ENCODE peak calls at places on chromosomes 11 and 22, in seven cellular contexts. H, T, I, U, W, X and J are unnamed samples.

GRCh38 chr11:57480409-57481137 is 20.2 kb downstream of the RTN4RL2 start:
- DNase-seq in H (peak), T (peak), I (peak), U (peak), W (peak), X (peak), J (no peak)

GRCh38 chr22:37623075-37624016 is 14.7 kb downstream of the GGA1 start:
- DNase-seq in H (peak), T (peak), I (peak), U (peak), W (peak), X (peak), J (peak)

GRCh38 chr11:46277623-46278386 is at the start of gene CREB3L1:
- DNase-seq in H (no peak), T (no peak), I (no peak), U (no peak), W (peak), X (peak), J (no peak)

GRCh38 chr11:83836883-83837654 is 550.9 kb upstream of the CCDC90B start:
- DNase-seq in H (peak), T (peak), I (peak), U (peak), W (peak), X (peak), J (peak)

GRCh38 chr22:38868886-38869381 is 3.1 kb downstream of the CBX6 start:
- DNase-seq in H (peak), T (peak), I (peak), U (peak), W (peak), X (peak), J (peak)

GRCh38 chr22:20429254-20430100 is 8.1 kb downstream of the SCARF2 start:
- DNase-seq in H (peak), T (peak), I (no peak), U (no peak), W (peak), X (peak), J (peak)

GRCh38 chr11:12113294-12113693 is 2.9 kb downstream of the MICAL2 start:
- DNase-seq in H (no peak), T (no peak), I (peak), U (no peak), W (no peak), X (no peak), J (no peak)

GRCh38 chr11:77619576-77620198 is 17.9 kb downstream of the CLNS1A start:
- DNase-seq in H (peak), T (peak), I (peak), U (peak), W (no peak), X (no peak), J (peak)

GRCh38 chr22:22709719-22710445 is 65.5 kb downstream of the GGTLC2 start:
- DNase-seq in H (peak), T (no peak), I (no peak), U (no peak), W (peak), X (peak), J (no peak)

GRCh38 chr22:28978158-28978557 is 83.5 kb downstream of the C22orf31 start:
- DNase-seq in H (no peak), T (peak), I (peak), U (peak), W (no peak), X (no peak), J (no peak)

GRCh38 chr11:105910095-105910715 is 111.8 kb downstream of the MSANTD4 start:
- DNase-seq in H (no peak), T (peak), I (peak), U (peak), W (no peak), X (no peak), J (no peak)

GRCh38 chr22:22942511-22943329 is 55.1 kb downstream of the IGLL5 start:
- DNase-seq in H (peak), T (peak), I (peak), U (peak), W (peak), X (peak), J (peak)

GRCh38 chr11:2778630-2779498 is 79.1 kb upstream of the KCNQ1OT1 start:
- DNase-seq in H (no peak), T (peak), I (peak), U (peak), W (peak), X (peak), J (no peak)

GRCh38 chr11:28585007-28585406 is 476.8 kb downstream of the METTL15 start:
- DNase-seq in H (no peak), T (no peak), I (peak), U (peak), W (no peak), X (no peak), J (no peak)

GRCh38 chr11:35487532-35488078 is 37.8 kb downstream of the PAMR1 start:
- DNase-seq in H (peak), T (peak), I (peak), U (peak), W (peak), X (peak), J (peak)

GRCh38 chr11:120424185-120424969 is 87.2 kb upstream of the GRIK4 start:
- DNase-seq in H (no peak), T (no peak), I (peak), U (no peak), W (no peak), X (no peak), J (no peak)

GRCh38 chr11:75499423-75500305 is 26.1 kb downstream of the GDPD5 start:
- DNase-seq in H (peak), T (peak), I (peak), U (peak), W (no peak), X (no peak), J (no peak)

GRCh38 chr11:65089621-65090020 is 5.6 kb downstream of the ZFPL1 start:
- DNase-seq in H (no peak), T (no peak), I (no peak), U (no peak), W (no peak), X (no peak), J (no peak)

GRCh38 chr22:48740731-48741405 is 1086.8 kb downstream of the BRD1 start:
- DNase-seq in H (no peak), T (no peak), I (no peak), U (no peak), W (no peak), X (peak), J (no peak)

GRCh38 chr11:69524291-69524882 is 42.9 kb downstream of the LINC01488 start:
- DNase-seq in H (peak), T (no peak), I (peak), U (peak), W (peak), X (no peak), J (no peak)

GRCh38 chr11:78256962-78257361 is 68.2 kb downstream of the USP35 start:
- DNase-seq in H (peak), T (no peak), I (peak), U (peak), W (no peak), X (no peak), J (no peak)

GRCh38 chr11:11351042-11351586 is 1.9 kb downstream of the CSNK2A3 start:
- DNase-seq in H (no peak), T (peak), I (no peak), U (peak), W (no peak), X (no peak), J (no peak)

GRCh38 chr11:120830092-120830491 is 193.8 kb upstream of the TBCEL start:
- DNase-seq in H (no peak), T (no peak), I (no peak), U (no peak), W (no peak), X (no peak), J (no peak)

GRCh38 chr22:20036119-20036518 is 15.2 kb downstream of the TANGO2 start:
- DNase-seq in H (no peak), T (no peak), I (no peak), U (no peak), W (no peak), X (no peak), J (no peak)

GRCh38 chr22:18024276-18024939 is at the start of gene MICAL3:
- DNase-seq in H (peak), T (peak), I (peak), U (peak), W (peak), X (peak), J (peak)

GRCh38 chr22:42862045-42862734 is 5.1 kb upstream of the ARFGAP3 start:
- DNase-seq in H (no peak), T (peak), I (peak), U (peak), W (no peak), X (no peak), J (no peak)

GRCh38 chr11:128022761-128023160 is 564.6 kb downstream of the ETS1 start:
- DNase-seq in H (no peak), T (no peak), I (no peak), U (no peak), W (no peak), X (no peak), J (no peak)
- H2AK5ac ChIP-seq in H (no peak), T (no peak), I (no peak), U (no peak), W (no peak), X (no peak), J (no peak)

GRCh38 chr11:126461996-126462395 is 106.5 kb downstream of the ST3GAL4 start:
- DNase-seq in H (no peak), T (no peak), I (no peak), U (no peak), W (no peak), X (no peak), J (no peak)

GRCh38 chr11:126460417-126461095 is 105.1 kb downstream of the ST3GAL4 start:
- DNase-seq in H (no peak), T (no peak), I (no peak), U (no peak), W (no peak), X (no peak), J (no peak)

GRCh38 chr11:126461096-126461440 is 105.6 kb downstream of the ST3GAL4 start:
- DNase-seq in H (no peak), T (no peak), I (no peak), U (no peak), W (no peak), X (no peak), J (no peak)

GRCh38 chr11:126464796-126465195 is 109.3 kb downstream of the ST3GAL4 start:
- DNase-seq in H (no peak), T (no peak), I (no peak), U (no peak), W (no peak), X (no peak), J (no peak)

GRCh38 chr11:126462422-126462821 is 106.9 kb downstream of the ST3GAL4 start:
- DNase-seq in H (no peak), T (no peak), I (no peak), U (no peak), W (no peak), X (no peak), J (no peak)
- H2AK5ac ChIP-seq in H (no peak), T (no peak), I (no peak), U (no peak), W (no peak), X (no peak), J (no peak)

GRCh38 chr11:132471491-132471890 is 1060.8 kb downstream of the OPCML start:
- DNase-seq in H (no peak), T (no peak), I (no peak), U (no peak), W (no peak), X (no peak), J (no peak)
- H2AK5ac ChIP-seq in H (no peak), T (no peak), I (no peak), U (no peak), W (no peak), X (no peak), J (no peak)

DNA sequence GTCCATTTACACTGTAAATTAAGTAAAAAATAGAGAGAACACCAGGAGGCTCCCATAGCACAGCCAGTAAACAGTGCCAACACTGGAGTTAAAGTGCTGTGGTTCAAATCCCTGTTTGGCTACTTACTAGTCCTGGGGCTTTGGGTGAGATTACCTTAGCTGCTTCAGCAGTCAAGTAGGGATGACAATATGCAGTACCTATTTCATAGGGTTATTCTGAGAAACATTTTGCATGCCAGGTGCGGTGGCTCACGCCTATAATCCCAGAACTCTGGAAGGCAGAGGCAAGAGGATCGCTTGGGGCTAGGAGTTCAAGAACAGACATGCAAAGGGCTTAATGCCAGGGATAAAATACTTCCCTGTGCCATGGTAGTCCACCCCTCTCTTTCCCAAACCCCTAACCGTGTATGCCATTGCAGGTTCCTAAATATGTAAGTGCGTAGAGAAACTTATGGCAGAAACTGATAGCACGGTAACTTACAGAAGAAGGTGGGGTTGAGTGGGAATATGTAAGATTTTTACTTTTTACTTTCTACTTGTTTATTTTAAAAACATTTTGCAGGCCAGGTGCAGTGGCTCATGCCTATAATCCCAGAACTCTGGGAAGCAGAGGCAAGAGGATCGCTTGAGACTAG is 86.4 kb upstream of the PICALM start:
- DNase-seq in H (no peak), T (peak), I (no peak), U (no peak), W (no peak), X (no peak), J (no peak)
- H2AK5ac ChIP-seq in H (no peak), T (no peak), I (no peak), U (no peak), W (no peak), X (no peak), J (no peak)

DNA sequence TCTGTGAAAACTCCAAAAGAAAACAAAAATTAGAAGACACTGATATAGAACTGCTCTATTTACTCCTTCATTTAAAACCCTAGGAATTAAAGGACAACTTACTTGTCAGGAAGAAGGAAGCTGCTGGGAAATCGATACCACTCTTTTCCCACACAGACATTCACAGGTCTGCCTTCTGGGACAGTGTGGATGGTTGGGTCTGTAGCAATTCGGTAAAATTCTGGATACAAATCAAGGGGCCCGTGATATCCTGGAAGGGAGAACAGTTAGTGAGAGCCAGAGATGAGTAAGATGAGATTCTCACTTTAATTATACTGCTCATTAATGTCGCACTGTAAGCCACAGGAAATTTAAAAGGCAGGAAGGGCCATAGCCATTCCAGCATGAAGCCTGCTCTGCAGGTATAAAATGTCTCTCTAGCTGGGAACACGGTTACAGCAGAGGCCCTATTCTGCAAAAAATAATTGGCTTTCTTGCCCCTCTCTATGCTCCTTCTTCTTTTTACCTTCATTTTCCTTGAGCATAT is 34.0 kb downstream of the ALG9 start:
- DNase-seq in H (no peak), T (no peak), I (no peak), U (no peak), W (no peak), X (no peak), J (no peak)
- H2AK5ac ChIP-seq in H (no peak), T (no peak), I (no peak), U (peak), W (no peak), X (no peak), J (no peak)

GRCh38 chr11:61505640-61506155 is 2.9 kb upstream of the LRRC10B start:
- DNase-seq in H (no peak), T (no peak), I (no peak), U (no peak), W (no peak), X (no peak), J (no peak)

GRCh38 chr11:61505106-61505505 is 3.4 kb upstream of the LRRC10B start:
- DNase-seq in H (no peak), T (no peak), I (no peak), U (no peak), W (no peak), X (no peak), J (no peak)

GRCh38 chr11:61509058-61510029 is 795 bp downstream of the LRRC10B start:
- DNase-seq in H (peak), T (peak), I (peak), U (peak), W (peak), X (peak), J (peak)

GRCh38 chr11:61507962-61508824 is at the start of gene LRRC10B:
- DNase-seq in H (peak), T (peak), I (no peak), U (no peak), W (peak), X (peak), J (peak)

DNA sequence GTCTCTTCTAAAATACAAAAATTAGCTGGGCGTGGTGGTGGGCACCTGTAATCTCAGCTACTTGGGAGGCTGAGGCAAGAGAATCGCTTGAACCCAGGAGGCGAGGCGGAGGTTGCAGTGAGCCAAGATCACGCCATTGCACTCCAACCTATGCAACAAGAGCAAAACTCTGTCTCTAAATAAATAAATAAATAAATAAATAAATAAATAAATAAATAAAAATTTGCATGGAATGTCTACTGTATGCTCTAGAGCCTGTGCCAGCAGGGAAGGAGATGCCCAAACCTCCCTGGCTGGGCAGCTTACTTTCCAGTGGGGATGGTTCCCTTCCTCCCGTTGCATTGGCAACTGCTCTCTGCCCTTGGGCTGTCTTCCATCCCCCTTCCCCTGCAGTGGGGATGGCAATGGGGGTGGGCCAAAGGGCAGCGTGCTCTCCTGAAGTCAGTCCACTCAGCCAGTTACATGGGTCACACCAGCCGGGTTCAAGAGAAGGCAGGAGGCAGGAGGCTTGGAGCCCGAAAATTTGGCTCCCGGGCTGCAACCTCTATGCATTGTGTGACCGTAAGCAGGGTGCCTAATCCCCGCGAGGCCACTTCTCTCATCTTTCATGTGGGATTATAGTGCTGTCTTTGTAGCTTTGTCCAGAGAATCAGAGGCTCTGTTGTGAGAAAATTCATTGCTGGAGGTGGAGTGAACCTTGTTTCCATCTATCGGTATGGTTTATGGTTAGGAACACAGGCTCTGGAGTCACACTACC is 1.4 kb upstream of the LRRC10B start:
- DNase-seq in H (no peak), T (no peak), I (no peak), U (no peak), W (no peak), X (no peak), J (no peak)
- H2AK5ac ChIP-seq in H (no peak), T (no peak), I (no peak), U (no peak), W (no peak), X (no peak), J (no peak)

GRCh38 chr11:116930586-116930985 is 93.2 kb upstream of the APOA1 start:
- DNase-seq in H (no peak), T (no peak), I (no peak), U (no peak), W (no peak), X (no peak), J (no peak)
- H2AK5ac ChIP-seq in H (no peak), T (no peak), I (no peak), U (no peak), W (no peak), X (no peak), J (no peak)

GRCh38 chr11:14336507-14337503 is 22.2 kb downstream of the RRAS2 start:
- DNase-seq in H (peak), T (peak), I (peak), U (peak), W (no peak), X (no peak), J (no peak)

GRCh38 chr11:14339356-14339755 is 19.6 kb downstream of the RRAS2 start:
- DNase-seq in H (no peak), T (no peak), I (no peak), U (no peak), W (no peak), X (no peak), J (no peak)

GRCh38 chr11:14342906-14343305 is 16.1 kb downstream of the RRAS2 start:
- DNase-seq in H (no peak), T (no peak), I (peak), U (peak), W (no peak), X (no peak), J (no peak)

GRCh38 chr11:14341968-14342367 is 17.0 kb downstream of the RRAS2 start:
- DNase-seq in H (peak), T (no peak), I (no peak), U (no peak), W (no peak), X (no peak), J (no peak)

DNA sequence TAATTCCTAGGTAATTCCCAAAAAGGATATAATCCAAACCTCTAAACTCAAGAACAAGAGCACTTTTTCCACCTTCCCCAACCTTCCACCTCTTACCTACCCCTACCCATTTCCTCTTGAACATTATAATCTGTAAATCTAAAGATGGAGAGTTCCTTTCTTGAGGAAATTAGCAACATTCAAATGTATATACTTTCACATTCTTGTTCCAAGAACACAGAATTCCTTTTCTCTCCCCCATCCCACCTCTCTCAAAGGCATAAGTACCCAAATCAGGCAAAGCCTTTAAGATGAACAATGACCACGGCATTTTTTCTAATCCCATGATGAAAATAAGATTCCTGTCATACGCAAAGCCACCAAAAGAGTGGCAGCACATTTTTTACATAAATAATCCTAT is 18.3 kb downstream of the RRAS2 start:
- DNase-seq in H (peak), T (no peak), I (no peak), U (no peak), W (no peak), X (no peak), J (no peak)
- H2AK5ac ChIP-seq in H (no peak), T (no peak), I (no peak), U (no peak), W (no peak), X (no peak), J (no peak)

DNA sequence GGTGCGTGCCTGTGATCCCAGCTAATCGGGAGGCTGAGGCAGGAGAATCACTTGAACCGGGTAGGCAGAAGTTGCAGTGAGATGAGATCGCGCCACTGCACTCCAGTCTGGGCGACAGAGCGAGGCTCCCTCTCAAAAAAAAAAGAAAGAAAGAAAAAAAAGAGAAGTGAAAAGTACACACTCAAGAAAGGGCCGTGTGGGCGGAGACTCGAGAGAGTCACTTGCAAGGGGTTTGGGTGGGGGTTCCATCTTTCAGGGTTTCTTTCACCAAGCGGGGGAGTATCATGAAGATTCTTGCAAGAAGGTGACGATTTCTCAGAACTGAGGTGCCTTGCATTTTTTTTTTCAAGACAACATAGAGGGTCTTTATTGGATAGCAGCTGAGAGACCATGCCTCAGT is 4.0 kb upstream of the IFITM5 start:
- DNase-seq in H (no peak), T (no peak), I (no peak), U (no peak), W (no peak), X (no peak), J (no peak)
- H2AK5ac ChIP-seq in H (no peak), T (no peak), I (no peak), U (no peak), W (no peak), X (no peak), J (peak)